ENCODE peak calls at places on chromosomes 5 and 9, in six cellular contexts. Q is AG09309, K is spleen, S is NCI-H2081, R is GF-D8, D is fibroblast of lung. G is an unnamed sample.

GRCh38 chr5:73484511-73484910 is 13.7 kb upstream of the BTF3 start:
- DNase-seq in K (no peak), R (no peak), S (no peak), D (no peak), Q (no peak), G (no peak)

GRCh38 chr5:42621242-42621641 is 135.4 kb upstream of the CCDC152 start:
- DNase-seq in Q (no peak), S (no peak), K (no peak), R (no peak), D (peak), G (no peak)

GRCh38 chr5:159097461-159098284 is 2.0 kb downstream of the EBF1 start:
- DNase-seq in D (peak), S (no peak), R (no peak), Q (peak), K (peak), G (peak)

GRCh38 chr9:114250235-114250568 is 72.7 kb upstream of the ORM1 start:
- DNase-seq in S (no peak), Q (peak), R (no peak), K (no peak), D (peak), G (peak)

GRCh38 chr5:106755066-106755465 is 915.7 kb downstream of the EFNA5 start:
- DNase-seq in S (no peak), Q (no peak), R (no peak), K (no peak), D (no peak), G (no peak)

GRCh38 chr5:93890657-93891056 is 149.3 kb upstream of the POU5F2 start:
- DNase-seq in Q (no peak), D (no peak), K (no peak), R (no peak), S (peak), G (no peak)

GRCh38 chr9:33517373-33517772 is 6.7 kb upstream of the ANKRD18B start:
- DNase-seq in D (peak), S (peak), Q (no peak), R (no peak), K (no peak), G (peak)

GRCh38 chr9:89635007-89635742 is 30.4 kb downstream of the GADD45G start:
- DNase-seq in K (peak), Q (peak), R (no peak), D (peak), S (peak), G (no peak)

GRCh38 chr5:136769900-136770684 is 404.7 kb upstream of the TRPC7 start:
- DNase-seq in Q (peak), K (no peak), D (peak), S (peak), R (no peak), G (peak)

GRCh38 chr5:170278611-170279500 is 18.7 kb downstream of the LCP2 start:
- DNase-seq in S (no peak), K (peak), D (no peak), Q (no peak), R (peak), G (no peak)

GRCh38 chr9:131091352-131091992 is 4.9 kb upstream of the AIF1L start:
- DNase-seq in D (no peak), S (peak), K (no peak), R (no peak), Q (no peak), G (no peak)

GRCh38 chr9:123637940-123638634 is 282.1 kb downstream of the CRB2 start:
- DNase-seq in R (peak), Q (peak), D (no peak), S (no peak), K (no peak), G (no peak)

GRCh38 chr9:127980056-127980705 is 608 bp downstream of the EEIG1 start:
- DNase-seq in Q (no peak), D (no peak), K (peak), S (peak), R (no peak), G (no peak)

GRCh38 chr9:108913391-108913790 is 20.5 kb downstream of the ELP1 start:
- DNase-seq in K (no peak), S (no peak), Q (no peak), D (peak), R (peak), G (no peak)

GRCh38 chr9:111375062-111375461 is 45.0 kb upstream of the OR2K2 start:
- DNase-seq in Q (no peak), K (no peak), R (no peak), S (no peak), D (no peak), G (no peak)

GRCh38 chr9:92504881-92505280 is 22.6 kb upstream of the ASPN start:
- DNase-seq in K (no peak), R (no peak), S (no peak), Q (no peak), D (peak), G (no peak)

GRCh38 chr5:83493644-83494043 is 22.1 kb downstream of the VCAN start:
- DNase-seq in S (no peak), R (no peak), K (no peak), Q (no peak), D (no peak), G (no peak)

GRCh38 chr5:53381-54174 is 38.4 kb upstream of the PLEKHG4B start:
- DNase-seq in S (peak), K (no peak), D (no peak), Q (no peak), R (no peak), G (peak)

GRCh38 chr5:622359-622758 is 10.2 kb downstream of the CEP72 start:
- DNase-seq in K (peak), S (no peak), D (no peak), R (no peak), Q (no peak), G (no peak)

GRCh38 chr5:37005946-37006540 is 129.5 kb downstream of the NIPBL start:
- DNase-seq in S (peak), D (peak), Q (no peak), K (no peak), R (no peak), G (peak)

GRCh38 chr9:70392189-70392588 is 22.3 kb downstream of the KLF9 start:
- DNase-seq in D (peak), S (peak), R (no peak), Q (no peak), K (no peak), G (no peak)

GRCh38 chr9:99825158-99826046 is 3.7 kb downstream of the NR4A3 start:
- DNase-seq in K (peak), D (no peak), Q (no peak), S (no peak), R (no peak), G (no peak)

GRCh38 chr9:26863074-26863473 is 29.5 kb downstream of the CAAP1 start:
- DNase-seq in S (peak), Q (no peak), D (peak), R (no peak), K (no peak), G (no peak)

GRCh38 chr9:7935666-7936065 is 136.1 kb upstream of the DMAC1 start:
- DNase-seq in R (no peak), Q (no peak), S (no peak), K (no peak), D (peak), G (no peak)

G was measured in NCI-H446.